ENCODE peak calls at places on chromosomes 4 and X, in five cellular contexts. V is HepG2, B is SK-N-SH, K is K562, M is GM12878. I is an unnamed sample.

GRCh38 chr4:1199556-1200331 is 27.4 kb upstream of the SPON2 start:
- DNase-seq in V (no peak), B (peak), K (no peak), M (no peak), I (no peak)

GRCh38 chr4:112145326-112145819 is at the start of gene FAM241A:
- DNase-seq in V (peak), B (peak), K (peak), M (no peak), I (peak)

GRCh38 chr4:103996637-103997036 is 276.9 kb upstream of the TACR3 start:
- DNase-seq in V (peak), B (no peak), K (no peak), M (no peak), I (peak)

GRCh38 chr4:178165251-178165650 is 723.0 kb upstream of the AGA start:
- DNase-seq in V (no peak), B (no peak), K (no peak), M (no peak), I (no peak)

GRCh38 chr4:26462874-26463273 is 27.4 kb downstream of the CCKAR start:
- DNase-seq in V (no peak), B (no peak), K (no peak), M (no peak), I (no peak)

GRCh38 chrX:40468033-40468979 is 112.5 kb upstream of the ATP6AP2 start:
- DNase-seq in V (peak), B (peak), K (peak), M (peak), I (peak)

GRCh38 chrX:74537011-74537390 is 77.4 kb downstream of the RLIM start:
- DNase-seq in V (no peak), B (no peak), K (no peak), M (no peak), I (no peak)

GRCh38 chrX:33156152-33156726 is 55.1 kb downstream of the DMD start:
- DNase-seq in V (no peak), B (no peak), K (no peak), M (no peak), I (no peak)

GRCh38 chr4:26741491-26741871 is 119.2 kb upstream of the STIM2 start:
- DNase-seq in V (no peak), B (no peak), K (no peak), M (no peak), I (no peak)

GRCh38 chr4:138592801-138593200 is 350.7 kb upstream of the SLC7A11 start:
- DNase-seq in V (no peak), B (no peak), K (no peak), M (no peak), I (no peak)

GRCh38 chr4:6782147-6782845 is at the start of gene KIAA0232:
- DNase-seq in V (peak), B (peak), K (peak), M (peak), I (peak)

GRCh38 chrX:104098151-104098808 is 14.0 kb upstream of the ZCCHC18 start:
- DNase-seq in V (peak), B (peak), K (peak), M (no peak), I (peak)

GRCh38 chrX:132576945-132577344 is 88.1 kb upstream of the MBNL3 start:
- DNase-seq in V (no peak), B (no peak), K (no peak), M (no peak), I (no peak)

GRCh38 chrX:149837639-149838038 is 43.3 kb upstream of the MAGEA8 start:
- DNase-seq in V (no peak), B (no peak), K (no peak), M (peak), I (no peak)

GRCh38 chr4:142435599-142436235 is 410.4 kb downstream of the INPP4B start:
- DNase-seq in V (no peak), B (no peak), K (no peak), M (no peak), I (no peak)

GRCh38 chrX:9844936-9845573 is 58.8 kb downstream of the SHROOM2 start:
- DNase-seq in V (no peak), B (no peak), K (no peak), M (no peak), I (no peak)

GRCh38 chrX:39158801-39159657 is 357.8 kb downstream of the MID1IP1 start:
- DNase-seq in V (no peak), B (peak), K (no peak), M (peak), I (no peak)

GRCh38 chr4:121668368-121669162 is 28.2 kb downstream of the ANXA5 start:
- DNase-seq in V (no peak), B (no peak), K (no peak), M (no peak), I (no peak)

GRCh38 chrX:9682456-9682855 is 83.2 kb downstream of the GPR143 start:
- DNase-seq in V (no peak), B (no peak), K (no peak), M (no peak), I (no peak)

GRCh38 chrX:130637591-130637990 is 235.8 kb downstream of the RBMX2 start:
- DNase-seq in V (no peak), B (no peak), K (no peak), M (no peak), I (no peak)

GRCh38 chr4:114997596-114997995 is 115.8 kb downstream of the NDST4 start:
- DNase-seq in V (no peak), B (no peak), K (no peak), M (no peak), I (no peak)

GRCh38 chr4:56218230-56218895 is 168.9 kb downstream of the AASDH start:
- DNase-seq in V (no peak), B (no peak), K (no peak), M (no peak), I (no peak)

GRCh38 chrX:5852941-5853340 is 375.7 kb downstream of the NLGN4X start:
- DNase-seq in V (no peak), B (no peak), K (no peak), M (no peak), I (no peak)

GRCh38 chrX:22234380-22234779 is 38.3 kb upstream of the CBLL2 start:
- DNase-seq in V (no peak), B (no peak), K (no peak), M (no peak), I (no peak)

GRCh38 chrX:151004085-151004484 is 20.9 kb downstream of the HMGB3 start:
- DNase-seq in V (peak), B (no peak), K (no peak), M (no peak), I (no peak)

GRCh38 chrX:23783569-23784486 is 855 bp downstream of the SAT1 start:
- DNase-seq in V (no peak), B (no peak), K (no peak), M (no peak), I (peak)

GRCh38 chr4:81030061-81030616 is 369 bp upstream of the BMP3 start:
- DNase-seq in V (no peak), B (no peak), K (no peak), M (no peak), I (no peak)

GRCh38 chrX:3177851-3178250 is 136.6 kb downstream of the ARSF start:
- DNase-seq in V (peak), B (no peak), K (no peak), M (no peak), I (no peak)

GRCh38 chrX:30893206-30893605 is 4.2 kb upstream of the TAB3 start:
- DNase-seq in V (no peak), B (no peak), K (no peak), M (no peak), I (no peak)

GRCh38 chrX:78658851-78659744 is at the start of gene RTL3:
- DNase-seq in V (no peak), B (no peak), K (no peak), M (no peak), I (no peak)

GRCh38 chr4:40750461-40751258 is 905 bp downstream of the NSUN7 start:
- DNase-seq in V (no peak), B (peak), K (no peak), M (no peak), I (no peak)

GRCh38 chr4:147530723-147531122 is 49.8 kb downstream of the EDNRA start:
- DNase-seq in V (no peak), B (no peak), K (no peak), M (no peak), I (no peak)

GRCh38 chr4:52038109-52038912 is at the start of gene SGCB:
- DNase-seq in V (no peak), B (peak), K (peak), M (no peak), I (no peak)

GRCh38 chr4:8915201-8916200 is 43.9 kb upstream of the HMX1 start:
- DNase-seq in V (no peak), B (peak), K (no peak), M (no peak), I (no peak)

GRCh38 chr4:187416236-187416635 is 579.3 kb upstream of the ZFP42 start:
- DNase-seq in V (no peak), B (no peak), K (no peak), M (no peak), I (no peak)

GRCh38 chr4:53587123-53587522 is 4.2 kb downstream of the LNX1 start:
- DNase-seq in V (peak), B (no peak), K (no peak), M (no peak), I (no peak)

GRCh38 chr4:53582194-53582593 is 9.1 kb downstream of the LNX1 start:
- DNase-seq in V (peak), B (no peak), K (no peak), M (no peak), I (no peak)

GRCh38 chr4:53583513-53583912 is 7.8 kb downstream of the LNX1 start:
- DNase-seq in V (no peak), B (no peak), K (no peak), M (no peak), I (no peak)

GRCh38 chr4:53586121-53586816 is 5.0 kb downstream of the LNX1 start:
- DNase-seq in V (no peak), B (no peak), K (no peak), M (no peak), I (no peak)

GRCh38 chr4:53584658-53585057 is 6.6 kb downstream of the LNX1 start:
- DNase-seq in V (no peak), B (no peak), K (no peak), M (no peak), I (no peak)
- TF ChIP-seq POLR2AphosphoS5 in V (no peak), B (no peak), K (no peak), M (no peak), I (no peak)

GRCh38 chr4:95729596-95729995 is 110.3 kb upstream of the PDHA2 start:
- DNase-seq in V (no peak), B (no peak), K (no peak), M (no peak), I (no peak)
- TF ChIP-seq REST in V (no peak), B (no peak), K (no peak), M (no peak), I (no peak)

DNA sequence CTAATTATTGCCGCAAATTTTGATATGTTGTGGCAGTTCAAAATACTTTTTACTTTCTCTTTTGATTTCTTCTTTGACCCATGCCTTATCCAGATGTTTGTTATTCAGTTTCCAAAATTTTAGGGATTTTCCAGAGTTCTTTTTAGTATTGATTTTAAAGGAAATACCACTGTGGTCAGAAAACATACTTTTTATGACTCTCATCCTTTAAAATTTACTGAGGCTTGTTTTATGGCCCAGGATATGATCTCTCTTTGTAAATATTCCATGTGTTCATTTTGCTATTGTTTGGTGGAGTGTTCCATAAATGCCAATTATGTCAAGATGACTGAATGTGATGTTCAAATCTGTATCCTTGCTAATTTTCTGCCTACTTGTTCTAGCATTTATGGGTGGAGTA is 272.3 kb upstream of the DIPK2B start:
- DNase-seq in V (no peak), B (no peak), K (no peak), M (no peak), I (no peak)
- TF ChIP-seq GABPA in V (no peak), B (no peak), K (no peak), M (no peak), I (no peak)

GRCh38 chrX:56729152-56729557 is at the start of gene NBDY:
- DNase-seq in V (no peak), B (peak), K (peak), M (no peak), I (no peak)
- TF ChIP-seq POLR2AphosphoS5 in V (no peak), B (peak), K (no peak), M (peak), I (no peak)

GRCh38 chrX:121479406-121479805 is 432.0 kb downstream of the GLUD2 start:
- DNase-seq in V (no peak), B (no peak), K (no peak), M (no peak), I (no peak)
- TF ChIP-seq REST in V (no peak), B (no peak), K (no peak), M (no peak), I (no peak)

GRCh38 chr4:48490680-48491513 is 845 bp downstream of the ZAR1 start:
- DNase-seq in V (no peak), B (no peak), K (no peak), M (no peak), I (peak)
- TF ChIP-seq GABPA in V (no peak), B (no peak), K (no peak), M (no peak), I (no peak)

GRCh38 chr4:4526401-4526800 is 15.4 kb downstream of the STX18 start:
- DNase-seq in V (no peak), B (no peak), K (no peak), M (no peak), I (no peak)

GRCh38 chr4:4524364-4524763 is 17.5 kb downstream of the STX18 start:
- DNase-seq in V (no peak), B (no peak), K (no peak), M (peak), I (no peak)

GRCh38 chr4:4532371-4532770 is 9.5 kb downstream of the STX18 start:
- DNase-seq in V (no peak), B (no peak), K (peak), M (no peak), I (no peak)

GRCh38 chr4:4533461-4534169 is 8.2 kb downstream of the STX18 start:
- DNase-seq in V (no peak), B (no peak), K (no peak), M (no peak), I (no peak)

GRCh38 chr4:4529412-4529811 is 12.4 kb downstream of the STX18 start:
- DNase-seq in V (no peak), B (no peak), K (no peak), M (no peak), I (no peak)
- TF ChIP-seq POLR2AphosphoS5 in V (no peak), B (no peak), K (no peak), M (no peak), I (no peak)

DNA sequence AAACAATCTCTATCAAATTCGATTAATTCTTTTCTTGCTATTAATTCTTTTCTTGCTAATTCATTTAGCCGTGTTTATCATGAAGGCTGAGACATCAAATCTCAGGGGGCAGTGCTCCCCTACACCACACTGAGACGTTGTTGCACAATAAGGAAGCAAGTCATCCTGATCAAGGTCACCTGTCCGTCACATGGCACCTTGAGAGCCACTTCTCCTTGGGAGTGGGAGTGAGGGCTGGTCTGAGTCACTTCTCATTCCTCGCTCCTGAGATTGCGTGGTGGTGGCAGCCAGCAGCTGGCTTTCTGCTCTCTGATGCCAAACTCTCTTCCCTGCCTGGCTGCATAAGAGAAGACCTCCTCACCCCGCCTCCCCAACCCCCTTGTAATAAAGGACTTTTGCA is 312.9 kb upstream of the GATB start:
- DNase-seq in V (no peak), B (no peak), K (no peak), M (no peak), I (peak)
- TF ChIP-seq REST in V (no peak), B (no peak), K (no peak), M (no peak), I (no peak)

I was measured in HL-60.